ENCODE peak calls at places on chromosome 4, in eight cellular contexts. A is osteoblast, O is HFF-Myc, N is WTC11, H is neural progenitor cell, S is endothelial cell, E is lung, M is Caco-2. L is an unnamed sample.

GRCh38 chr4:71406459-71406963 is 67.7 kb downstream of the SLC4A4 start:
- DNase-seq in A (no peak), O (no peak), N (no peak), H (no peak), S (peak), E (no peak), M (no peak), L (no peak)

GRCh38 chr4:31034550-31034949 is 314.4 kb downstream of the PCDH7 start:
- DNase-seq in A (no peak), O (no peak), N (no peak), H (no peak), S (no peak), E (no peak), M (no peak), L (no peak)

GRCh38 chr4:157220026-157220881 is at the start of gene GRIA2:
- DNase-seq in A (peak), O (peak), N (peak), H (peak), S (peak), E (no peak), M (no peak), L (peak)

GRCh38 chr4:3697033-3697432 is 69.2 kb upstream of the ADRA2C start:
- DNase-seq in A (no peak), O (no peak), N (no peak), H (no peak), S (no peak), E (no peak), M (no peak), L (no peak)

GRCh38 chr4:156193116-156193515 is 239.4 kb upstream of the CTSO start:
- DNase-seq in A (no peak), O (no peak), N (no peak), H (no peak), S (no peak), E (no peak), M (no peak), L (no peak)

GRCh38 chr4:20252656-20253271 is 1.1 kb downstream of the SLIT2 start:
- DNase-seq in A (peak), O (no peak), N (peak), H (peak), S (peak), E (peak), M (no peak), L (peak)

GRCh38 chr4:109640644-109641043 is 62.6 kb downstream of the CASP6 start:
- DNase-seq in A (no peak), O (no peak), N (no peak), H (no peak), S (no peak), E (no peak), M (no peak), L (no peak)

GRCh38 chr4:83618431-83618830 is 82.5 kb downstream of the GPAT3 start:
- DNase-seq in A (peak), O (no peak), N (no peak), H (no peak), S (no peak), E (peak), M (peak), L (no peak)

GRCh38 chr4:107734120-107734519 is 14.1 kb upstream of the PAPSS1 start:
- DNase-seq in A (no peak), O (no peak), N (peak), H (peak), S (peak), E (no peak), M (no peak), L (no peak)

GRCh38 chr4:36349904-36350554 is 68.6 kb downstream of the DTHD1 start:
- DNase-seq in A (no peak), O (no peak), N (no peak), H (no peak), S (no peak), E (peak), M (no peak), L (no peak)

GRCh38 chr4:122152699-122153328 is 683 bp downstream of the BLTP1 start:
- DNase-seq in A (peak), O (no peak), N (peak), H (peak), S (peak), E (no peak), M (peak), L (peak)

GRCh38 chr4:38179690-38180299 is 219.6 kb downstream of the PTTG2 start:
- DNase-seq in A (peak), O (peak), N (peak), H (peak), S (peak), E (peak), M (peak), L (peak)

GRCh38 chr4:10100734-10101216 is 15.8 kb downstream of the WDR1 start:
- DNase-seq in A (peak), O (no peak), N (no peak), H (no peak), S (no peak), E (no peak), M (no peak), L (no peak)

DNA sequence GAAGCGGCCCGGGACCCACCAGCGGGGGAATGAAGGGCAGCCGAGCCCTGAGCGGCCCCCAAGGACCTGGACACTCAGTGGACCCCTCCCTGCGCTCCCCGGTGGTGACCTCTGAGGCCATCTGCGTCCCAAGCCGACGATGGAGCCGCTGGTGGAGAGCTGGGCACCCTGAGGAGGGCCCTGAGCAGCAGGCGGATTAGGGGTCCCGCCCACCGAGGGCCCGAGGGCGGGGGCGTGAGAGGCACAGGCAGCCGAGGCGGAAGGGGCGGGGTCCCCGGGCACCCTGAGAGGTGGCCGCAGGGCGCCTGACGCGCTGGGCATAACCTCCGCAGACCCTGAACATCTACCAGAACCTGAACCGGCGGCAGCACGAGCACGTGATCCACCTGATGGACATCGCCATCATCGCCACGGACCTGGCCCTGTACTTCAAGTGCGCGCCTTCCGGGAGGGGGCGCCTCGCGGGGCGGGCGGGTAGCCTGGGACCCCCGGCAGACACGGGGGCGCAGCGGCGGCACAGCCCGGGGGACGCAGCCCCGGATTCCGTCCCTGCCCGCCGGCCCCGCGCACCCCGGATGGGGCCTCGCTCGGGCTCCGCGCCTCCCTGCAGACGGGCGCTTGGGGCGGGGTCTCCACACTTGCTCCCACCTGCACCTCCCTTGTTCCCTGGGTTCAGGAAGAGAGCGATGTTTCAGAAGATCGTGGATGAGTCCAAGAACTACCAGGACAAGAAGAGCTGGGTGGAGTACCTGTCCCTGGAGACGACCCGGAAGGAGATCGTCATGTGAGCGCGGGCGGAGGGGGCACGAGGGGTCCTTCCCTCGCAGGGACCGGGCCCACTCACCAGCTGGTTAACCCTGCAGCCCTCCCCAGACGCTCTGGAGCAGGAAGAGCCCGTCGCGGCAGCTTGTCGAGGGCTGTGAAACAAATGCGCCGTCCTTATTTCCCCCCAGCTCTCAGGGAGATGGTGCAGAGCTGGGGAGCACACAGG is 10.3 kb downstream of the ATP5ME start:
- DNase-seq in A (peak), O (no peak), N (peak), H (peak), S (peak), E (peak), M (no peak), L (peak)
- TF ChIP-seq CTCF in A (no peak), O (no peak), N (no peak), H (peak), S (no peak), E (no peak), M (no peak), L (no peak)

DNA sequence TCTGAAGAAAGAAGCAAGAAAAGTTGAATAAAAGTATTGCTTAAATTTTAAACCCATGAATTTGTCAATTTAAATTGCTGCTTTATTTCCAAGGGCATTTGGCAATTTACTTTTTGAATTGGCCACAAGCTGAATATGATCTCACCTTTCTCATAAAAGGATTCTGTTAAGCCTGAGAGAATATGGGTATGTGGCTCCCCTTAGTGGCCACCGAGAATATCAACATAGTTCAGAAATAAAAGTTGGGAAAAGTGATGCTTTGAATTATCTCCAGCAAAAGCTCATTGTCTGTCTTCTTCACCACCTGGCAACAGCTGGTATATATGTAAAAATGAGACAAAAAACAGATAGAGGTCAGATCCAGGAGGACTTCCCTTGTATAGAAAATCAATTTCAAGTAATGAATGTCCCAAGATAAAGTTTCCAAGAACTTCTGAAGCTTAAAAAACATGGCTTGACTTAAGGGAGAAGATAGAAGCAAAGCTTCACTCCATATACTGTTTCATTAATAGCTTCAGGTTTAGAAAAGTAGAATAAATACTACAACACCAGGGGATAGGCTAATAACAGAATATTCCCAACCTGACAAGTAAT is 290.7 kb upstream of the FAM241A start:
- DNase-seq in A (no peak), O (no peak), N (no peak), H (peak), S (peak), E (no peak), M (no peak), L (no peak)
- TF ChIP-seq CTCF in A (peak), O (peak), N (peak), H (peak), S (peak), E (peak), M (peak), L (peak)

GRCh38 chr4:184808719-184809062 is 17.1 kb downstream of the ACSL1 start:
- DNase-seq in A (no peak), O (no peak), N (no peak), H (no peak), S (no peak), E (no peak), M (no peak), L (no peak)

GRCh38 chr4:184806711-184807110 is 19.1 kb downstream of the ACSL1 start:
- DNase-seq in A (no peak), O (no peak), N (no peak), H (no peak), S (no peak), E (no peak), M (no peak), L (no peak)

GRCh38 chr4:184806246-184806550 is 19.6 kb downstream of the ACSL1 start:
- DNase-seq in A (peak), O (no peak), N (no peak), H (no peak), S (no peak), E (no peak), M (no peak), L (no peak)

GRCh38 chr4:184807261-184807660 is 18.5 kb downstream of the ACSL1 start:
- DNase-seq in A (no peak), O (no peak), N (no peak), H (no peak), S (no peak), E (no peak), M (no peak), L (no peak)

GRCh38 chr4:184807797-184808718 is 17.7 kb downstream of the ACSL1 start:
- DNase-seq in A (no peak), O (peak), N (peak), H (peak), S (no peak), E (no peak), M (no peak), L (no peak)
- TF ChIP-seq CTCF in A (no peak), O (no peak), N (no peak), H (peak), S (no peak), E (no peak), M (no peak), L (no peak)

GRCh38 chr4:26719954-26720552 is 136.2 kb downstream of the TBC1D19 start:
- DNase-seq in A (no peak), O (no peak), N (no peak), H (no peak), S (no peak), E (no peak), M (no peak), L (no peak)
- TF ChIP-seq CTCF in A (peak), O (peak), N (peak), H (peak), S (peak), E (peak), M (peak), L (no peak)

DNA sequence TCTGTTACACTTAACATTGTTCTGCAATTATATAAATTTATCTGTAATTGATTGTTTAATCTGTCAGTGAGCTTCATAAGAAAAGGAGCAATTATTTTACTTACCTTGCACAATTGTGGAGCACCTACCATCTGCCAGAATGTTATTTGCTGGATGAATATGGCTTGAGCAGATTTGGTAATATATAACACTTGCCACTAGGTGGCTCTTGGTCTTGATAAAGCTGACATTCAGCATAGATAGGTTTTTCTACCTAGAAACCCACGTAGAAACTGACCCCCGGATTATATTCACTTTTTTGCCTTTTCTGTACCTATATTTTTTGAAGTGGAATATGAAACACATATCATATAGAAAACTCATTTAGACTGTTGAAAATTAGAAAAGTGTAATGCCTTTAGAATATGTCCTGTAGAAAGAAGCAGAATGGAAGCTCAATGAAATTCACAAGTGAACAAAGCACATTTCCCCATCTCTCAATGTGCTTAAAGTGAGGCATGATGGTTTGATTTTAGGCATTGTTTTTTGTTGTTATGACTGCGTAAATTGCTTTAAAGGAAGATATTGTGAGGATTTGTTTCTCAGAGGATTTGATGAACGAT is 9.5 kb downstream of the RBPJ start:
- DNase-seq in A (peak), O (no peak), N (no peak), H (peak), S (peak), E (no peak), M (no peak), L (peak)
- TF ChIP-seq CTCF in A (peak), O (peak), N (peak), H (peak), S (peak), E (peak), M (peak), L (peak)

GRCh38 chr4:14446311-14446710 is 556.0 kb upstream of the CPEB2 start:
- DNase-seq in A (no peak), O (no peak), N (no peak), H (no peak), S (no peak), E (no peak), M (no peak), L (no peak)
- TF ChIP-seq CTCF in A (no peak), O (no peak), N (no peak), H (no peak), S (no peak), E (no peak), M (no peak), L (no peak)

GRCh38 chr4:186144180-186144579 is 39.7 kb downstream of the FAM149A start:
- DNase-seq in A (peak), O (no peak), N (no peak), H (peak), S (peak), E (no peak), M (peak), L (no peak)
- TF ChIP-seq CTCF in A (peak), O (no peak), N (no peak), H (peak), S (no peak), E (no peak), M (no peak), L (no peak)